ENCODE peak calls at places on chromosomes 4 and X, in nine cellular contexts. J is IMR-90, V is HepG2, K is H9, B is fibroblast of lung, X is GM23338, Q is HCT116, N is mesendoderm, P is mammary epithelial cell. O is an unnamed sample.
A peak's percentile ranks its signal among the peaks of the same experiment; 100 is the strongest.

GRCh38 chrX:113384628-113385027 is 544.0 kb upstream of the AMOT start:
- DNase-seq in K (no peak), N (no peak), Q (no peak), V (no peak), J (peak; percentile 41), P (peak; percentile 35), B (peak; percentile 90), X (no peak), O (no peak)

GRCh38 chr4:136281889-136282288 is 1250.4 kb downstream of the PCDH18 start:
- DNase-seq in P (no peak), N (no peak), Q (no peak), J (no peak), X (peak; percentile 68), V (no peak), B (no peak), K (no peak), O (no peak)

GRCh38 chrX:17597836-17598434 is 139.4 kb upstream of the SCML1 start:
- DNase-seq in J (no peak), X (no peak), Q (no peak), K (no peak), P (no peak), V (no peak), B (peak; percentile 58), N (no peak), O (no peak)

GRCh38 chr4:153603258-153603657 is 80.8 kb upstream of the TLR2 start:
- DNase-seq in X (no peak), B (no peak), Q (no peak), J (no peak), V (no peak), K (no peak), P (no peak), N (no peak), O (no peak)

GRCh38 chr4:88765729-88766128 is 68.1 kb upstream of the NAP1L5 start:
- DNase-seq in V (no peak), K (no peak), J (peak; percentile 84), P (peak; percentile 67), N (peak; percentile 42), Q (no peak), X (no peak), B (peak; percentile 91), O (no peak)

GRCh38 chrX:139120760-139121159 is 409.2 kb upstream of the FGF13 start:
- DNase-seq in X (no peak), P (peak; percentile 59), K (no peak), B (peak; percentile 88), N (no peak), J (no peak), V (no peak), Q (no peak), O (no peak)

GRCh38 chrX:74104356-74105065 is 199.5 kb upstream of the ZCCHC13 start:
- DNase-seq in K (no peak), V (no peak), B (peak; percentile 8), J (peak; percentile 5), X (no peak), P (peak; percentile 89), Q (peak; percentile 4), N (no peak), O (no peak)

GRCh38 chr4:128163177-128164117 is 102.3 kb downstream of the LARP1B start:
- DNase-seq in V (peak; percentile 66), K (no peak), X (peak; percentile 74), N (peak; percentile 90), P (peak; percentile 37), Q (peak; percentile 69), B (peak; percentile 86), J (peak; percentile 87), O (no peak)

GRCh38 chrX:69126642-69127041 is 38.6 kb downstream of the PJA1 start:
- DNase-seq in J (no peak), V (no peak), P (no peak), Q (no peak), B (no peak), X (no peak), N (no peak), K (no peak), O (no peak)

GRCh38 chrX:97399400-97399799 is 515.7 kb downstream of the RPA4 start:
- DNase-seq in B (peak; percentile 80), P (no peak), J (peak; percentile 81), X (no peak), K (no peak), V (no peak), Q (no peak), N (peak; percentile 62), O (no peak)

GRCh38 chrX:68090266-68090665 is 343.0 kb downstream of the OPHN1 start:
- DNase-seq in K (no peak), Q (no peak), P (no peak), V (no peak), X (peak; percentile 16), J (no peak), B (no peak), N (peak; percentile 26), O (no peak)

GRCh38 chr4:38751341-38752043 is 31.3 kb downstream of the TLR10 start:
- DNase-seq in B (no peak), P (no peak), J (no peak), X (no peak), Q (no peak), N (no peak), V (no peak), K (no peak), O (no peak)

GRCh38 chrX:134443020-134443419 is 16.9 kb upstream of the HPRT1 start:
- DNase-seq in V (no peak), B (no peak), P (no peak), K (no peak), Q (no peak), N (no peak), J (no peak), X (no peak), O (peak; percentile 64)

GRCh38 chrX:22800806-22801205 is 199.0 kb upstream of the DDX53 start:
- DNase-seq in V (no peak), N (peak; percentile 67), X (no peak), J (no peak), B (peak; percentile 12), P (no peak), Q (no peak), K (no peak), O (no peak)

GRCh38 chrX:123884809-123885408 is 25.1 kb downstream of the XIAP start:
- DNase-seq in K (no peak), J (peak; percentile 52), B (peak; percentile 38), X (peak; percentile 54), P (peak; percentile 30), N (peak; percentile 37), V (peak; percentile 31), Q (no peak), O (peak; percentile 69)

GRCh38 chrX:150897371-150898319 is 823 bp downstream of the CD99L2 start:
- DNase-seq in J (no peak), V (no peak), P (peak; percentile 27), X (peak; percentile 57), B (peak; percentile 23), Q (no peak), K (peak; percentile 39), N (peak; percentile 51), O (peak; percentile 58)

DNA sequence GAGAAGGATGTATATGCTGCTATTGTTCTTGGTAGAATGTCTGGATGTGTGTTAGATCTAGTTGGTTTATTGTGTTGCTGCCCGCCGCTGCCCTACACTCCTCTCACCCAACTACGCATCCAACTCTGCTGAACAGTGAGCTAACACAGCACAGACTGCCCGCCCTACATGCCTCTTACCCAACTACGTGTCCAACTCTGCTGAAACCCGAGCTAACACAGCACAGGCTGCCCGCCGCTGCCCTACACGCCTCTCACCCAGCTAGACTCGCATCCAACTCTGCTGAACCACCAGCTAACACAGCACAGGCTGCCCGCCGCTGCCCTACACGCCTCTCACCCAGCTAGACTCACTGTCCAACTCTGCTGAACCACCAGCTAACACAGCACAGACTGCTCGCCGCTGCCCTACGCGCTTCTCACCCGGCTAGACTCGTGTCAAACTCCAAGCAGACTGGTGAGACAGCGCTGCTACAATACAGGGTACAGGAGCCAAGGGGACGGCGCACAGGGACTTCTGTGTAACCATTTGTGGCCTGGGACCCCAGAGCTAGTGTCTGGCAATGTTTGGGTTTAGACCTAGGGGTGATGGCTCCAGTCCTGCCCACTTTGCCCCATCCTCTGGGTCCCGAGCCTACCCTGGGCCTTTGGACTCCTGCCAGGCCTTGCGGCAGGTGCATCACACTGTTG is 11.6 kb upstream of the CTBP1 start:
- DNase-seq in X (no peak), P (no peak), N (no peak), V (no peak), B (no peak), K (no peak), Q (no peak), J (no peak), O (no peak)
- H3K4me1 ChIP-seq in X (no peaks in the 10 kb centered on the region), P (no peaks in the 10 kb centered on the region), N (no peaks in the 10 kb centered on the region), V (no peaks in the 10 kb centered on the region), B (no peaks in the 10 kb centered on the region), K (no peaks in the 10 kb centered on the region), Q (no peaks in the 10 kb centered on the region), J (no peaks in the 10 kb centered on the region), O (no peaks in the 10 kb centered on the region)

DNA sequence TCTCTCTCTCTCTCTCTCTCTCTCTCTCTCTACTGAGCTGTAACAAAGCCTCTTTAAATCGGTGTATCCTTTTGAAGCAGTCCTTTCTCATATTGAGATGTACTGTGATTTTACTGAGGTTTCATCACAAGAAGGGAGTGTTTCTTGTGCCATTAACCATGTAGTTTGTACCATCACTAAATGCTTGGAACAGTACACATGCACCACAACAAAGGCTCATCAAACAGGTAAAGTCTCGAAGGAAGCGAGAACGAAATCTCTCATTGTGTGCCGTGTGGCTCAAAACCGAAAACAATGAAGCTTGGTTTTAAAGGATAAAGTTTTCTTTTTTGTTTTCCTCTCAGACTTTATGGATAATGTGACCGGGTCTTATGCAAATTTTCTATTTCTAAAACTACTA is 37.2 kb downstream of the HPF1 start:
- DNase-seq in X (no peak), V (no peak), N (no peak), K (no peak), B (no peak), J (no peak), Q (no peak), P (no peak), O (no peak)
- H3K4me2 ChIP-seq in X (no peak overlapping the region), V (no peak overlapping the region), N (no peak overlapping the region), K (no peak overlapping the region), B (no peak overlapping the region), J (no peak overlapping the region), Q (no peak overlapping the region), P (no peak overlapping the region), O (no peak overlapping the region)

GRCh38 chr4:184464759-184465454 is 9.4 kb downstream of the IRF2 start:
- DNase-seq in P (no peak), K (no peak), J (no peak), N (no peak), B (no peak), V (peak; percentile 77), Q (no peak), X (no peak), O (no peak)
- H3K4me1 ChIP-seq in P (peaks cover under 1% of the 10 kb centered on the region), K (peaks cover 6% of the 10 kb centered on the region), J (peaks cover 3% of the 10 kb centered on the region), N (no peaks in the 10 kb centered on the region), B (no peaks in the 10 kb centered on the region), V (peaks cover 49% of the 10 kb centered on the region), Q (no peaks in the 10 kb centered on the region), X (peaks cover 44% of the 10 kb centered on the region), O (peaks cover 42% of the 10 kb centered on the region)

DNA sequence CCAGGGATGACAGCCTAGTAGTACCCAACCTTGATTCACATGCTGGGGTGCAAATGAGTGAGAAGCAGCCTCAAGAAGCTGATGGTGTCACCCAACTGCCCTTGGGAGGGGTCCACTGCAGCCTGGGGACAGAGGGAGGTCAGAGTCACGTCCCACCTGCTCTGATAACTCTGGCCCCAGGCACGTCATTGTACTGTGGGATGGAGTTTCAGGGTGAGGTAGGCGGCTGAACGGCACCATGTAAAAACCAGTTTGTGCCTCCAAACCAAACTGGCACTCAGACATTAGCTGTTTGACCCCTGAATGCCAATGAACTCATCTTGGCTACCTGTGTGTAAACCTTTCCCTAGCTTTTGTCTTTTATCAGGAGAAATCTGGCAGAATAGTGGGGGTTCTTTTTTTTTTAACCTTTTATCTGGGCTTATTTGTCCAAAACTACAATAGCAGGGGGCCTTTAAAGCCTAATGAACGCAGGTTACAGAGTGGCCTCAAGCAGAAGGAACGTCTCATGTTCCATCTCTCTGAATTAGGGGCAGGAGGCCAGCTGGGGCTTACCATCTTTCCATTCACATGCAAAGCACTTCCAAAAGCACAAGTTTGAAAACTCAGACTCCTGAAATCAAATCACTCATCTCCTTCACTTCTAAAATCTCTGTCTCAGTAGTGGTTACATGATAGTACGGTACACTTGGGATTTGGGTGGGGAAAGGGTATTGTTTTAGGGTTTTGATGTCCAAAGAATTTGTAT is 89.4 kb downstream of the IRF2 start:
- DNase-seq in V (no peak), N (no peak), J (peak; percentile 46), Q (no peak), P (peak; percentile 72), X (peak; percentile 17), K (peak; percentile 27), B (no peak), O (peak; percentile 25)
- H3K4me2 ChIP-seq in V (peak overlapping the region; percentile 78), N (no peak overlapping the region), J (peak overlapping the region; percentile 49), Q (peak overlapping the region; percentile 77), P (peak overlapping the region; percentile 91), X (peak overlapping the region; percentile 57), K (no peak overlapping the region), B (peak overlapping the region; percentile 92), O (peak overlapping the region; percentile 78)

O was measured in OCI-LY7.